ENCODE peak calls at places on chromosome 17, in ten cellular contexts. B is HepG2, Q is Peyer's patch, Y is A549, R is cardiac muscle cell, J is ascending aorta, E is heart right ventricle, X is mucosa of descending colon, Z is ovary, S is K562. W is an unnamed sample.

GRCh38 chr17:51580869-51581268 is 320.5 kb downstream of the UTP18 start:
- DNase-seq in B (no peak), Q (no peak), Y (no peak), R (no peak), J (no peak), E (no peak), X (no peak), Z (no peak), S (no peak), W (no peak)

GRCh38 chr17:43714338-43715149 is 44.0 kb downstream of the SOST start:
- DNase-seq in B (no peak), Q (no peak), Y (no peak), R (no peak), J (no peak), E (no peak), X (no peak), Z (no peak), S (no peak), W (no peak)

GRCh38 chr17:40122466-40122943 is 734 bp downstream of the MSL1 start:
- DNase-seq in B (no peak), Q (peak; percentile 76), Y (peak; percentile 69), R (peak; percentile 58), J (no peak), E (peak; percentile 66), X (peak; percentile 58), Z (peak; percentile 54), S (peak; percentile 53), W (peak; percentile 38)

GRCh38 chr17:72635034-72635654 is 457.3 kb downstream of the SLC39A11 start:
- DNase-seq in B (no peak), Q (no peak), Y (no peak), R (no peak), J (no peak), E (no peak), X (peak; percentile 49), Z (no peak), S (no peak), W (no peak)

GRCh38 chr17:33299115-33299514 is 6.0 kb upstream of the ASIC2 start:
- DNase-seq in B (no peak), Q (no peak), Y (no peak), R (no peak), J (no peak), E (no peak), X (no peak), Z (no peak), S (no peak), W (no peak)

GRCh38 chr17:73311428-73311780 is 397 bp downstream of the CDC42EP4 start:
- DNase-seq in B (no peak), Q (no peak), Y (no peak), R (no peak), J (no peak), E (peak; percentile 63), X (no peak), Z (no peak), S (no peak), W (no peak)

GRCh38 chr17:30336369-30337171 is 2.7 kb upstream of the TMIGD1 start:
- DNase-seq in B (peak; percentile 95), Q (no peak), Y (peak; percentile 66), R (peak; percentile 60), J (no peak), E (no peak), X (peak; percentile 72), Z (no peak), S (peak; percentile 61), W (peak; percentile 57)

GRCh38 chr17:60573139-60573975 is 26.6 kb upstream of the PPM1D start:
- DNase-seq in B (peak; percentile 33), Q (no peak), Y (no peak), R (peak; percentile 88), J (no peak), E (no peak), X (no peak), Z (no peak), S (no peak), W (no peak)

GRCh38 chr17:27105636-27106035 is 188.3 kb upstream of the WSB1 start:
- DNase-seq in B (no peak), Q (no peak), Y (no peak), R (no peak), J (no peak), E (no peak), X (no peak), Z (no peak), S (no peak), W (no peak)

GRCh38 chr17:27106982-27107360 is 186.9 kb upstream of the WSB1 start:
- DNase-seq in B (no peak), Q (no peak), Y (no peak), R (no peak), J (no peak), E (no peak), X (no peak), Z (no peak), S (peak; percentile 16), W (no peak)

GRCh38 chr17:27106347-27106981 is 187.4 kb upstream of the WSB1 start:
- DNase-seq in B (no peak), Q (no peak), Y (no peak), R (no peak), J (no peak), E (no peak), X (no peak), Z (no peak), S (peak; percentile 49), W (no peak)

DNA sequence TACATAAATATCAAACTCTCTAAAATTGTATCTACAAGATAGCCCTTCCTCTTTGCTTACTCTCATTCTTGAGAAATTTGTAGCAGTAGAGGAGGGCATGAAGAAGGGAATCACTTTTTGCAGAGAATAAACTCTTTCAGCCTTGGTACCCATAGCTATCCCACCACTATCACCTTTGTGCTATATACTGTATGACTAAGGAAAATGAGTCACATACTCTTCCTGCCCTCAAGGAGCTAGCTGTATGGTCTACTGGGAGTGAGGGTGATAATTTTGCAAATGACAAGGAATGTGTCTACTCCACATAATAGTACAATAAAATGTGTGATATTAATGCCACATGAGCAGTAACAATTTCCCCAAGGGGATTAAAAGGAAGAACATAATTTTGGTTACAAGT is 184.6 kb upstream of the WSB1 start:
- DNase-seq in B (no peak), Q (no peak), Y (no peak), R (no peak), J (no peak), E (no peak), X (no peak), Z (no peak), S (no peak), W (no peak)
- H3K9me3 ChIP-seq in B (no peaks in the 10 kb centered on the region), Q (no peaks in the 10 kb centered on the region), Y (no peaks in the 10 kb centered on the region), R (no peaks in the 10 kb centered on the region), J (no peaks in the 10 kb centered on the region), E (no peaks in the 10 kb centered on the region), X (no peaks in the 10 kb centered on the region), Z (no peaks in the 10 kb centered on the region), S (peaks cover 5% of the 10 kb centered on the region), W (no peaks in the 10 kb centered on the region)

GRCh38 chr17:4506892-4507291 is 8.2 kb downstream of the SPNS2 start:
- DNase-seq in B (no peak), Q (no peak), Y (no peak), R (no peak), J (no peak), E (peak; percentile 67), X (no peak), Z (no peak), S (no peak), W (no peak)

GRCh38 chr17:4505187-4505586 is 6.5 kb downstream of the SPNS2 start:
- DNase-seq in B (no peak), Q (no peak), Y (no peak), R (no peak), J (no peak), E (no peak), X (no peak), Z (no peak), S (no peak), W (no peak)

GRCh38 chr17:4508207-4508606 is 9.5 kb downstream of the SPNS2 start:
- DNase-seq in B (no peak), Q (no peak), Y (no peak), R (no peak), J (no peak), E (no peak), X (no peak), Z (no peak), S (no peak), W (no peak)

GRCh38 chr17:4507361-4508111 is 8.9 kb downstream of the SPNS2 start:
- DNase-seq in B (no peak), Q (no peak), Y (no peak), R (no peak), J (no peak), E (no peak), X (no peak), Z (no peak), S (no peak), W (no peak)

DNA sequence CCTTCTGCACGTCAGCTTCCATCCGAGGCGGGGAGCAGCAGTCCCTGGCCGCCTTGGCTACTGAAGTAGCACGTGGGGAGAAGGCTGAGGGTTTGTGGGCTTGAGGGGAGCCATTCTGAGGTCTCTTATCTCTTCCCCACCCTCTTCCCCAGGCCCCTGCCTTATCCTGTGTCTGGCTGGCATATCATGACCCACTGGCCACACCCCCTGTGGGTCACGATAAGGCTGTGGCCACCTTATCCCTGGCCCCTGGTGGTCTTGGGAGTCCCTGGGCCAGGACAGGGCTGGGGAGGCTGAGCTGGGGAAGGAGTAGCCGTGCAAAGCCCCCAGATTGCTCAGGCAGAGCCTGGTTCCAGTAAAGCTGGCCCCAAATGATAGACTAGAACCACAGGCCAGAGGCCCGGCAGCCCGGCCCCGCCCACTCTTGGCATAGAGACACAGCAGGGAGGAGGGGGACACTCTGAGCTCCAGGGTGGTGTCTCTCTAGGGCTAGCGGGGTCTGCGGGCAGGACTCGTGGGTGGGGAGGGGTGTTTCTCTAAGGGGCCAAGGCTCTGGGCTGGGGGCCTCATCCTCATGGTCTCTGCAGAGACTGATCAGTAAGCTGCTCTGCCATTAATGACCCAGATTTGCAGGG is 7.6 kb downstream of the SPNS2 start:
- DNase-seq in B (no peak), Q (no peak), Y (no peak), R (no peak), J (no peak), E (no peak), X (no peak), Z (no peak), S (peak; percentile 45), W (no peak)
- H3K4me1 ChIP-seq in B (peaks cover under 1% of the 10 kb centered on the region), Q (peaks cover 12% of the 10 kb centered on the region), Y (no peaks in the 10 kb centered on the region), R (no peaks in the 10 kb centered on the region), J (peaks cover 25% of the 10 kb centered on the region), E (peaks cover 67% of the 10 kb centered on the region), X (no peaks in the 10 kb centered on the region), Z (no peaks in the 10 kb centered on the region), S (peaks cover 5% of the 10 kb centered on the region), W (peaks cover 66% of the 10 kb centered on the region)

GRCh38 chr17:45648642-45649041 is 135.5 kb upstream of the CRHR1 start:
- DNase-seq in B (no peak), Q (no peak), Y (no peak), R (no peak), J (no peak), E (no peak), X (no peak), Z (no peak), S (peak; percentile 30), W (no peak)
- TF ChIP-seq CTCF in B (peak; percentile 12), Q (no peak), Y (no peak), R (no peak), J (no peak), E (no peak), X (no peak), Z (no peak), S (peak; percentile 59), W (no peak)

GRCh38 chr17:65638221-65638940 is 76.9 kb upstream of the AXIN2 start:
- DNase-seq in B (peak; percentile 53), Q (no peak), Y (no peak), R (peak; percentile 16), J (no peak), E (no peak), X (no peak), Z (no peak), S (no peak), W (no peak)

GRCh38 chr17:65633146-65633881 is 71.9 kb upstream of the AXIN2 start:
- DNase-seq in B (no peak), Q (no peak), Y (no peak), R (no peak), J (no peak), E (no peak), X (no peak), Z (no peak), S (no peak), W (no peak)

GRCh38 chr17:65633988-65634387 is 72.5 kb upstream of the AXIN2 start:
- DNase-seq in B (peak; percentile 89), Q (no peak), Y (no peak), R (peak; percentile 8), J (no peak), E (no peak), X (peak; percentile 40), Z (no peak), S (no peak), W (no peak)

GRCh38 chr17:65630502-65630901 is 69.1 kb upstream of the AXIN2 start:
- DNase-seq in B (no peak), Q (no peak), Y (no peak), R (no peak), J (no peak), E (no peak), X (no peak), Z (no peak), S (no peak), W (no peak)

GRCh38 chr17:65634533-65634932 is 73.1 kb upstream of the AXIN2 start:
- DNase-seq in B (peak; percentile 62), Q (no peak), Y (no peak), R (no peak), J (no peak), E (no peak), X (peak; percentile 73), Z (no peak), S (no peak), W (no peak)
- H3K9me3 ChIP-seq in B (no peaks in the 10 kb centered on the region), Q (no peaks in the 10 kb centered on the region), Y (no peaks in the 10 kb centered on the region), R (no peaks in the 10 kb centered on the region), J (no peaks in the 10 kb centered on the region), E (no peaks in the 10 kb centered on the region), X (no peaks in the 10 kb centered on the region), Z (no peaks in the 10 kb centered on the region), S (no peaks in the 10 kb centered on the region), W (no peaks in the 10 kb centered on the region)

W was measured in lung.